ENCODE peak calls at places on chromosome 10, in eight cellular contexts. H is EH; V is stimulated activated CD4-positive, alpha-beta T cell treated with anti-CD3 and anti-CD28 coated beads, TNF-alpha, amount 100 ng/mL, for 4 hours; X is 8988T; Y is central memory CD4-positive, alpha-beta T cell; R is activated T-cell treated with anti-CD3 and anti-CD28 coated beads for 48 hours; N is HT1080; O is activated gamma-delta T cell treated with Interleukin-2 at 50 U/mL for 16 hours. B is an unnamed sample.
A peak's percentile ranks its signal among the peaks of the same experiment; 100 is the strongest.

GRCh38 chr10:22133640-22134624 is 83.9 kb downstream of the EBLN1 start:
- DNase-seq in H (no peak), V (no peak), X (no peak), Y (no peak), R (no peak), N (no peak), O (no peak), B (no peak)

GRCh38 chr10:77925795-77926565 is 575 bp downstream of the DLG5 start:
- DNase-seq in H (peak; percentile 49), V (no peak), X (peak; percentile 50), Y (no peak), R (peak; percentile 29), N (peak; percentile 31), O (peak; percentile 5), B (peak; percentile 17)

GRCh38 chr10:489335-489734 is 200.1 kb downstream of the DIP2C start:
- DNase-seq in H (no peak), V (no peak), X (no peak), Y (no peak), R (no peak), N (no peak), O (no peak), B (no peak)

GRCh38 chr10:119498889-119499864 is 43.3 kb downstream of the RGS10 start:
- DNase-seq in H (no peak), V (no peak), X (no peak), Y (peak; percentile 32), R (no peak), N (no peak), O (no peak), B (no peak)

GRCh38 chr10:78194539-78195402 is 161.1 kb downstream of the RPS24 start:
- DNase-seq in H (peak; percentile 66), V (no peak), X (no peak), Y (no peak), R (no peak), N (peak; percentile 29), O (no peak), B (no peak)

GRCh38 chr10:44703241-44704155 is 207.6 kb upstream of the TMEM72 start:
- DNase-seq in H (peak; percentile 92), V (no peak), X (no peak), Y (no peak), R (no peak), N (peak; percentile 37), O (no peak), B (no peak)

GRCh38 chr10:78728176-78728575 is 340.6 kb upstream of the ZMIZ1 start:
- DNase-seq in H (no peak), V (no peak), X (no peak), Y (no peak), R (no peak), N (no peak), O (no peak), B (no peak)

GRCh38 chr10:34254596-34254995 is 560.5 kb downstream of the PARD3 start:
- DNase-seq in H (peak; percentile 55), V (no peak), X (peak; percentile 16), Y (no peak), R (peak; percentile 1), N (peak; percentile 97), O (no peak), B (no peak)

GRCh38 chr10:102919237-102919959 is 1.3 kb downstream of the CNNM2 start:
- DNase-seq in H (peak; percentile 25), V (no peak), X (no peak), Y (peak; percentile 1), R (no peak), N (no peak), O (peak; percentile 6), B (no peak)

GRCh38 chr10:19111501-19112267 is 63.1 kb downstream of the MALRD1 start:
- DNase-seq in H (no peak), V (no peak), X (no peak), Y (no peak), R (no peak), N (no peak), O (no peak), B (no peak)

GRCh38 chr10:33263453-33263852 is 71.0 kb downstream of the NRP1 start:
- DNase-seq in H (peak; percentile 84), V (no peak), X (no peak), Y (no peak), R (no peak), N (peak; percentile 73), O (no peak), B (no peak)

GRCh38 chr10:98460837-98461499 is 14.2 kb upstream of the HPS1 start:
- DNase-seq in H (peak; percentile 96), V (no peak), X (no peak), Y (no peak), R (no peak), N (peak; percentile 92), O (no peak), B (no peak)

GRCh38 chr10:26367771-26368170 is 70.4 kb upstream of the APBB1IP start:
- DNase-seq in H (peak; percentile 61), V (no peak), X (no peak), Y (no peak), R (peak; percentile 14), N (peak; percentile 54), O (peak; percentile 22), B (peak; percentile 11)

GRCh38 chr10:43236176-43236850 is 30.6 kb downstream of the RASGEF1A start:
- DNase-seq in H (no peak), V (no peak), X (peak; percentile 5), Y (no peak), R (no peak), N (no peak), O (peak; percentile 2), B (no peak)

GRCh38 chr10:104337527-104337984 is 709 bp downstream of the ITPRIP start:
- DNase-seq in H (peak; percentile 49), V (no peak), X (no peak), Y (no peak), R (no peak), N (no peak), O (no peak), B (no peak)

GRCh38 chr10:24721254-24722106 is 2.2 kb downstream of the ARHGAP21 start:
- DNase-seq in H (peak; percentile 49), V (no peak), X (no peak), Y (no peak), R (no peak), N (peak; percentile 21), O (no peak), B (no peak)

B was measured in effector memory CD8-positive, alpha-beta T cell.